ENCODE peak calls at places on chromosome 20, in six cellular contexts. One of them, this sample, is unnamed.

GRCh38 chr20:3797226-3797545 is 1.1 kb downstream of the CDC25B start:
- DNase-seq in stimulated activated CD4-positive, alpha-beta T cell treated with anti-CD3 and anti-CD28 coated beads, Interleukin-2, amount 100 ng/mL, for 48 hours: no peak
- DNase-seq in GM23248: no peak
- DNase-seq in AG04449: no peak
- DNase-seq in NCI-H2029 treated with DMSO at 0.1 percent for 48 hours: no peak
- DNase-seq in GM18507: no peak
- DNase-seq in this sample: no peak

GRCh38 chr20:62895539-62895938 is 30.8 kb downstream of the DIDO1 start:
- DNase-seq in stimulated activated CD4-positive, alpha-beta T cell treated with anti-CD3 and anti-CD28 coated beads, Interleukin-2, amount 100 ng/mL, for 48 hours: no peak
- DNase-seq in GM23248: no peak
- DNase-seq in AG04449: no peak
- DNase-seq in NCI-H2029 treated with DMSO at 0.1 percent for 48 hours: no peak
- DNase-seq in GM18507: no peak
- DNase-seq in this sample: no peak

GRCh38 chr20:37096415-37097039 is 730 bp upstream of the RBL1 start:
- DNase-seq in stimulated activated CD4-positive, alpha-beta T cell treated with anti-CD3 and anti-CD28 coated beads, Interleukin-2, amount 100 ng/mL, for 48 hours: no peak
- DNase-seq in GM23248: no peak
- DNase-seq in AG04449: no peak
- DNase-seq in NCI-H2029 treated with DMSO at 0.1 percent for 48 hours: no peak
- DNase-seq in GM18507: no peak
- DNase-seq in this sample: no peak

GRCh38 chr20:14374191-14374590 is 36.8 kb upstream of the FLRT3 start:
- DNase-seq in stimulated activated CD4-positive, alpha-beta T cell treated with anti-CD3 and anti-CD28 coated beads, Interleukin-2, amount 100 ng/mL, for 48 hours: no peak
- DNase-seq in GM23248: no peak
- DNase-seq in AG04449: no peak
- DNase-seq in NCI-H2029 treated with DMSO at 0.1 percent for 48 hours: no peak
- DNase-seq in GM18507: no peak
- DNase-seq in this sample: no peak

GRCh38 chr20:60446273-60447111 is 488.3 kb downstream of the CDH26 start:
- DNase-seq in stimulated activated CD4-positive, alpha-beta T cell treated with anti-CD3 and anti-CD28 coated beads, Interleukin-2, amount 100 ng/mL, for 48 hours: no peak
- DNase-seq in GM23248: peak
- DNase-seq in AG04449: no peak
- DNase-seq in NCI-H2029 treated with DMSO at 0.1 percent for 48 hours: no peak
- DNase-seq in GM18507: no peak
- DNase-seq in this sample: no peak

GRCh38 chr20:62617711-62618483 is 24.4 kb upstream of the SLCO4A1 start:
- DNase-seq in stimulated activated CD4-positive, alpha-beta T cell treated with anti-CD3 and anti-CD28 coated beads, Interleukin-2, amount 100 ng/mL, for 48 hours: no peak
- DNase-seq in GM23248: no peak
- DNase-seq in AG04449: no peak
- DNase-seq in NCI-H2029 treated with DMSO at 0.1 percent for 48 hours: no peak
- DNase-seq in GM18507: peak
- DNase-seq in this sample: no peak

GRCh38 chr20:53875452-53875851 is 194.9 kb downstream of the BCAS1 start:
- DNase-seq in stimulated activated CD4-positive, alpha-beta T cell treated with anti-CD3 and anti-CD28 coated beads, Interleukin-2, amount 100 ng/mL, for 48 hours: no peak
- DNase-seq in GM23248: no peak
- DNase-seq in AG04449: no peak
- DNase-seq in NCI-H2029 treated with DMSO at 0.1 percent for 48 hours: no peak
- DNase-seq in GM18507: no peak
- DNase-seq in this sample: no peak

GRCh38 chr20:37901667-37902503 is 1.0 kb upstream of the VSTM2L start:
- DNase-seq in stimulated activated CD4-positive, alpha-beta T cell treated with anti-CD3 and anti-CD28 coated beads, Interleukin-2, amount 100 ng/mL, for 48 hours: no peak
- DNase-seq in GM23248: peak
- DNase-seq in AG04449: no peak
- DNase-seq in NCI-H2029 treated with DMSO at 0.1 percent for 48 hours: peak
- DNase-seq in GM18507: peak
- DNase-seq in this sample: peak

GRCh38 chr20:51534764-51535386 is 7.6 kb downstream of the NFATC2 start:
- DNase-seq in stimulated activated CD4-positive, alpha-beta T cell treated with anti-CD3 and anti-CD28 coated beads, Interleukin-2, amount 100 ng/mL, for 48 hours: no peak
- DNase-seq in GM23248: no peak
- DNase-seq in AG04449: no peak
- DNase-seq in NCI-H2029 treated with DMSO at 0.1 percent for 48 hours: no peak
- DNase-seq in GM18507: no peak
- DNase-seq in this sample: no peak

GRCh38 chr20:39124064-39124463 is 161.9 kb downstream of the DHX35 start:
- DNase-seq in stimulated activated CD4-positive, alpha-beta T cell treated with anti-CD3 and anti-CD28 coated beads, Interleukin-2, amount 100 ng/mL, for 48 hours: no peak
- DNase-seq in GM23248: no peak
- DNase-seq in AG04449: no peak
- DNase-seq in NCI-H2029 treated with DMSO at 0.1 percent for 48 hours: no peak
- DNase-seq in GM18507: no peak
- DNase-seq in this sample: no peak

GRCh38 chr20:49344975-49345374 is 67.1 kb upstream of the ZNFX1 start:
- DNase-seq in stimulated activated CD4-positive, alpha-beta T cell treated with anti-CD3 and anti-CD28 coated beads, Interleukin-2, amount 100 ng/mL, for 48 hours: no peak
- DNase-seq in GM23248: peak
- DNase-seq in AG04449: peak
- DNase-seq in NCI-H2029 treated with DMSO at 0.1 percent for 48 hours: no peak
- DNase-seq in GM18507: no peak
- DNase-seq in this sample: peak

GRCh38 chr20:16308754-16309153 is 264.5 kb downstream of the KIF16B start:
- DNase-seq in stimulated activated CD4-positive, alpha-beta T cell treated with anti-CD3 and anti-CD28 coated beads, Interleukin-2, amount 100 ng/mL, for 48 hours: no peak
- DNase-seq in GM23248: no peak
- DNase-seq in AG04449: no peak
- DNase-seq in NCI-H2029 treated with DMSO at 0.1 percent for 48 hours: no peak
- DNase-seq in GM18507: no peak
- DNase-seq in this sample: no peak

GRCh38 chr20:3168079-3168828 is 5.1 kb downstream of the LZTS3 start:
- DNase-seq in stimulated activated CD4-positive, alpha-beta T cell treated with anti-CD3 and anti-CD28 coated beads, Interleukin-2, amount 100 ng/mL, for 48 hours: no peak
- DNase-seq in GM23248: no peak
- DNase-seq in AG04449: no peak
- DNase-seq in NCI-H2029 treated with DMSO at 0.1 percent for 48 hours: peak
- DNase-seq in GM18507: no peak
- DNase-seq in this sample: no peak

This sample was measured in AG20443.